ENCODE peak calls at places on chromosomes 1 and 21, in six cellular contexts. D, R, E, K, J and X are unnamed samples.

GRCh38 chr1:210817385-210818275 is 316.3 kb downstream of the KCNH1 start:
- DNase-seq in D (no peak), R (no peak), E (no peak), K (no peak), J (no peak), X (no peak)

GRCh38 chr1:7209340-7209739 is 424.1 kb downstream of the CAMTA1 start:
- DNase-seq in D (no peak), R (no peak), E (no peak), K (no peak), J (no peak), X (no peak)

GRCh38 chr21:31337086-31337485 is 7.0 kb downstream of the TIAM1 start:
- DNase-seq in D (no peak), R (no peak), E (no peak), K (no peak), J (no peak), X (no peak)

GRCh38 chr1:161499099-161500078 is 5.9 kb upstream of the FCGR2A start:
- DNase-seq in D (no peak), R (no peak), E (no peak), K (no peak), J (no peak), X (no peak)

GRCh38 chr1:209630383-209631219 is 21.6 kb downstream of the LAMB3 start:
- DNase-seq in D (peak; percentile 32), R (no peak), E (no peak), K (no peak), J (no peak), X (no peak)

GRCh38 chr1:101314244-101314643 is 77.4 kb downstream of the S1PR1 start:
- DNase-seq in D (peak; percentile 9), R (peak; percentile 47), E (peak; percentile 59), K (no peak), J (no peak), X (no peak)

GRCh38 chr1:226637147-226637935 is 88.8 kb downstream of the STUM start:
- DNase-seq in D (peak; percentile 46), R (peak; percentile 79), E (no peak), K (no peak), J (no peak), X (no peak)

GRCh38 chr1:248696261-248696660 is 6.3 kb downstream of the OR14I1 start:
- DNase-seq in D (no peak), R (no peak), E (no peak), K (no peak), J (no peak), X (peak; percentile 11)

GRCh38 chr1:37655274-37655673 is 20.6 kb upstream of the RSPO1 start:
- DNase-seq in D (no peak), R (no peak), E (no peak), K (no peak), J (no peak), X (no peak)

GRCh38 chr1:100799548-100799947 is 80.0 kb downstream of the VCAM1 start:
- DNase-seq in D (no peak), R (no peak), E (no peak), K (no peak), J (no peak), X (no peak)

GRCh38 chr1:152880907-152881306 is 2.8 kb downstream of the SMCP start:
- DNase-seq in D (no peak), R (no peak), E (no peak), K (no peak), J (no peak), X (no peak)